ENCODE peak calls at places on chromosome 7, in eight cellular contexts. E is NCI-H1092; U is CD4-positive, alpha-beta T cell; I is EH; N is upper lobe of right lung; D is colonic mucosa; Y is iPS-NIHi11; J is NCI-H1436. K is an unnamed sample.

GRCh38 chr7:28768577-28769147 is 189.5 kb downstream of the TRIL start:
- DNase-seq in E (no peak), U (no peak), I (peak; percentile 31), N (no peak), D (no peak), Y (no peak), J (no peak), K (no peak)

GRCh38 chr7:101018271-101019167 is 1.4 kb upstream of the MUC17 start:
- DNase-seq in E (no peak), U (no peak), I (no peak), N (no peak), D (no peak), Y (peak; percentile 72), J (no peak), K (no peak)

GRCh38 chr7:112052993-112053392 is 153.2 kb downstream of the DOCK4 start:
- DNase-seq in E (no peak), U (no peak), I (no peak), N (no peak), D (no peak), Y (no peak), J (no peak), K (no peak)

GRCh38 chr7:45885264-45885882 is 2.9 kb upstream of the IGFBP1 start:
- DNase-seq in E (no peak), U (no peak), I (peak; percentile 50), N (no peak), D (no peak), Y (no peak), J (no peak), K (no peak)

GRCh38 chr7:14092376-14092775 is 102.9 kb upstream of the ETV1 start:
- DNase-seq in E (no peak), U (no peak), I (no peak), N (no peak), D (no peak), Y (no peak), J (no peak), K (no peak)

GRCh38 chr7:132771301-132771730 is 195.0 kb upstream of the PLXNA4 start:
- DNase-seq in E (no peak), U (peak; percentile 30), I (no peak), N (no peak), D (no peak), Y (no peak), J (no peak), K (no peak)

GRCh38 chr7:157004050-157004838 is 6.2 kb downstream of the MNX1 start:
- DNase-seq in E (no peak), U (no peak), I (peak; percentile 43), N (peak; percentile 54), D (no peak), Y (peak; percentile 60), J (no peak), K (peak; percentile 64)

GRCh38 chr7:152056621-152057274 is 31.3 kb downstream of the GALNT11 start:
- DNase-seq in E (no peak), U (no peak), I (no peak), N (no peak), D (no peak), Y (no peak), J (no peak), K (no peak)

GRCh38 chr7:127885843-127886242 is 145.4 kb downstream of the LRRC4 start:
- DNase-seq in E (no peak), U (no peak), I (peak; percentile 87), N (no peak), D (no peak), Y (no peak), J (no peak), K (no peak)

GRCh38 chr7:38889079-38889478 is 19.9 kb downstream of the VPS41 start:
- DNase-seq in E (no peak), U (no peak), I (no peak), N (no peak), D (no peak), Y (no peak), J (no peak), K (no peak)

GRCh38 chr7:101686030-101686429 is 56.9 kb upstream of the MYL10 start:
- DNase-seq in E (no peak), U (no peak), I (peak; percentile 38), N (no peak), D (no peak), Y (no peak), J (no peak), K (no peak)

GRCh38 chr7:74424291-74424880 is 29.3 kb upstream of the GTF2IRD1 start:
- DNase-seq in E (no peak), U (no peak), I (no peak), N (no peak), D (no peak), Y (no peak), J (no peak), K (no peak)

GRCh38 chr7:155466814-155467675 is 9.1 kb downstream of the EN2 start:
- DNase-seq in E (peak; percentile 78), U (no peak), I (no peak), N (no peak), D (no peak), Y (peak; percentile 82), J (no peak), K (peak; percentile 98)

GRCh38 chr7:44970521-44971051 is 8.2 kb downstream of the MYO1G start:
- DNase-seq in E (no peak), U (no peak), I (no peak), N (peak; percentile 60), D (no peak), Y (no peak), J (no peak), K (no peak)

GRCh38 chr7:142795339-142795863 is 24.6 kb downstream of the PRSS2 start:
- DNase-seq in E (no peak), U (peak; percentile 61), I (no peak), N (no peak), D (no peak), Y (peak; percentile 44), J (no peak), K (no peak)

GRCh38 chr7:106284516-106285050 is at the start of gene NAMPT:
- DNase-seq in E (peak; percentile 44), U (peak; percentile 32), I (peak; percentile 51), N (no peak), D (peak; percentile 55), Y (peak; percentile 66), J (no peak), K (peak; percentile 88)

GRCh38 chr7:87797798-87798403 is 78.3 kb downstream of the SLC25A40 start:
- DNase-seq in E (peak; percentile 44), U (no peak), I (peak; percentile 55), N (no peak), D (no peak), Y (peak; percentile 51), J (peak; percentile 58), K (peak; percentile 47)

GRCh38 chr7:134792968-134793367 is 13.5 kb downstream of the CALD1 start:
- DNase-seq in E (no peak), U (no peak), I (peak; percentile 70), N (no peak), D (no peak), Y (no peak), J (no peak), K (no peak)

GRCh38 chr7:77199008-77199966 is at the start of gene FGL2:
- DNase-seq in E (peak; percentile 3), U (peak; percentile 17), I (peak; percentile 43), N (peak; percentile 71), D (peak; percentile 70), Y (peak; percentile 47), J (no peak), K (no peak)

GRCh38 chr7:116631676-116632075 is 40.3 kb upstream of the MET start:
- DNase-seq in E (no peak), U (no peak), I (no peak), N (no peak), D (no peak), Y (no peak), J (no peak), K (peak; percentile 5)

GRCh38 chr7:25009271-25009670 is 29.3 kb upstream of the OSBPL3 start:
- DNase-seq in E (no peak), U (no peak), I (peak; percentile 95), N (no peak), D (no peak), Y (no peak), J (no peak), K (no peak)

GRCh38 chr7:26199301-26200112 is 1.0 kb downstream of the HNRNPA2B1 start:
- DNase-seq in E (peak; percentile 68), U (peak; percentile 57), I (peak; percentile 56), N (peak; percentile 82), D (peak; percentile 67), Y (no peak), J (peak; percentile 51), K (peak; percentile 52)

K was measured in NCI-H526.